ENCODE peak calls at places on chromosome 15, in seven cellular contexts. D, R, Y, E, S, L and G are unnamed samples.
A peak's percentile ranks its signal among the peaks of the same experiment; 100 is the strongest.

GRCh38 chr15:101436526-101436925 is 53.0 kb downstream of the PCSK6 start:
- DNase-seq in R (no peak), S (no peak), L (no peak), D (no peak), Y (no peak), E (no peak), G (no peak)

GRCh38 chr15:83088876-83089275 is 18.6 kb upstream of the TM6SF1 start:
- DNase-seq in S (no peak), L (no peak), D (no peak), R (no peak), E (no peak), Y (no peak), G (no peak)

GRCh38 chr15:39099524-39099923 is 481.4 kb upstream of the THBS1 start:
- DNase-seq in D (no peak), S (no peak), Y (peak; percentile 43), L (no peak), R (no peak), E (no peak), G (no peak)

GRCh38 chr15:69648215-69648614 is 195.6 kb downstream of the RPLP1 start:
- DNase-seq in S (no peak), D (no peak), Y (no peak), L (no peak), R (no peak), E (peak; percentile 18), G (no peak)

GRCh38 chr15:62110000-62110851 is 43.4 kb downstream of the C2CD4A start:
- DNase-seq in Y (peak; percentile 74), S (no peak), E (no peak), D (no peak), L (no peak), R (peak; percentile 82), G (no peak)

GRCh38 chr15:41022487-41023090 is 69.3 kb downstream of the CHAC1 start:
- DNase-seq in R (peak; percentile 33), E (no peak), D (peak; percentile 47), L (peak; percentile 7), Y (peak; percentile 76), S (peak; percentile 0), G (peak; percentile 52)

GRCh38 chr15:33022629-33023028 is 171.9 kb downstream of the FMN1 start:
- DNase-seq in S (no peak), R (no peak), L (no peak), E (no peak), Y (peak; percentile 87), D (peak; percentile 86), G (no peak)

GRCh38 chr15:76270876-76271275 is 40.4 kb downstream of the ETFA start:
- DNase-seq in D (no peak), Y (no peak), L (no peak), R (no peak), E (no peak), S (no peak), G (no peak)

GRCh38 chr15:100918690-100919480 is at the start of gene LRRK1:
- DNase-seq in Y (peak; percentile 63), D (peak; percentile 73), R (no peak), E (no peak), S (no peak), L (no peak), G (peak; percentile 48)

GRCh38 chr15:34337557-34338306 is at the start of gene SLC12A6:
- DNase-seq in R (peak; percentile 86), Y (peak; percentile 97), S (peak; percentile 89), D (peak; percentile 95), E (peak; percentile 19), L (peak; percentile 84), G (peak; percentile 90)

GRCh38 chr15:89345245-89345644 is 10.6 kb upstream of the POLG start:
- DNase-seq in Y (no peak), S (no peak), D (no peak), R (no peak), E (no peak), L (no peak), G (no peak)

GRCh38 chr15:80161473-80162016 is 8.7 kb downstream of the FAH start:
- DNase-seq in Y (no peak), D (no peak), L (no peak), S (no peak), E (no peak), R (no peak), G (no peak)

GRCh38 chr15:77506311-77507150 is 85.8 kb downstream of the HMG20A start:
- DNase-seq in D (no peak), E (peak; percentile 67), Y (peak; percentile 43), R (no peak), L (no peak), S (no peak), G (no peak)

GRCh38 chr15:90482124-90483011 is 47.4 kb upstream of the CRTC3 start:
- DNase-seq in L (peak; percentile 31), S (no peak), R (peak; percentile 22), Y (peak; percentile 70), E (peak; percentile 11), D (no peak), G (peak; percentile 30)

GRCh38 chr15:56537881-56538280 is 72.9 kb upstream of the MNS1 start:
- DNase-seq in L (peak; percentile 9), E (no peak), S (peak; percentile 17), R (no peak), D (peak; percentile 51), Y (no peak), G (no peak)

GRCh38 chr15:40958146-40958545 is 4.9 kb downstream of the CHAC1 start:
- DNase-seq in R (no peak), D (no peak), L (no peak), S (no peak), E (no peak), Y (no peak), G (no peak)

GRCh38 chr15:57391537-57391936 is 15.2 kb downstream of the CGNL1 start:
- DNase-seq in L (no peak), R (no peak), E (no peak), D (no peak), Y (no peak), S (no peak), G (no peak)

GRCh38 chr15:62912808-62913207 is 129.7 kb upstream of the TPM1 start:
- DNase-seq in Y (no peak), R (no peak), E (no peak), S (no peak), L (no peak), D (no peak), G (no peak)

GRCh38 chr15:70757627-70758026 is 5.7 kb downstream of the UACA start:
- DNase-seq in S (no peak), L (no peak), Y (no peak), D (no peak), R (no peak), E (no peak), G (no peak)